ENCODE peak calls at places on chromosomes 16 and 17, in nine cellular contexts. H, Q, L, M, B, I, D, O and W are unnamed samples.
A peak's percentile ranks its signal among the peaks of the same experiment; 100 is the strongest.

GRCh38 chr17:67285360-67285759 is 40.4 kb upstream of the HELZ start:
- DNase-seq in H (no peak), Q (no peak), L (no peak), M (no peak), B (no peak), I (no peak), D (no peak), O (no peak), W (no peak)

GRCh38 chr17:27294689-27295630 is 1.0 kb downstream of the WSB1 start:
- DNase-seq in H (no peak), Q (peak; percentile 12), L (peak; percentile 75), M (no peak), B (peak; percentile 59), I (peak; percentile 66), D (peak; percentile 74), O (peak; percentile 21), W (peak; percentile 51)

GRCh38 chr16:57591086-57591869 is 37.2 kb upstream of the ADGRG1 start:
- DNase-seq in H (peak; percentile 64), Q (peak; percentile 37), L (peak; percentile 81), M (peak; percentile 51), B (peak; percentile 21), I (peak; percentile 85), D (peak; percentile 69), O (peak; percentile 84), W (peak; percentile 42)

GRCh38 chr16:23905027-23905426 is 69.2 kb downstream of the PRKCB start:
- DNase-seq in H (no peak), Q (no peak), L (peak; percentile 45), M (no peak), B (no peak), I (no peak), D (peak; percentile 72), O (no peak), W (no peak)

GRCh38 chr17:73613271-73613941 is 30.8 kb downstream of the SDK2 start:
- DNase-seq in H (no peak), Q (no peak), L (no peak), M (no peak), B (no peak), I (no peak), D (no peak), O (no peak), W (peak; percentile 43)

GRCh38 chr17:2566056-2566455 is 27.4 kb upstream of the PAFAH1B1 start:
- DNase-seq in H (no peak), Q (no peak), L (no peak), M (no peak), B (no peak), I (no peak), D (no peak), O (no peak), W (no peak)

GRCh38 chr16:68086336-68086821 is 1.2 kb downstream of the NFATC3 start:
- DNase-seq in H (no peak), Q (no peak), L (peak; percentile 45), M (no peak), B (peak; percentile 34), I (peak; percentile 49), D (peak; percentile 59), O (peak; percentile 25), W (no peak)

GRCh38 chr17:71273451-71273850 is 847.4 kb upstream of the SOX9 start:
- DNase-seq in H (no peak), Q (no peak), L (no peak), M (no peak), B (no peak), I (no peak), D (no peak), O (no peak), W (no peak)

GRCh38 chr16:26599786-26600107 is 467.0 kb upstream of the C16orf82 start:
- DNase-seq in H (no peak), Q (no peak), L (no peak), M (no peak), B (no peak), I (no peak), D (no peak), O (no peak), W (no peak)